ENCODE peak calls at places on chromosomes 5 and 9, in ten cellular contexts. Y is DND-41, X is fibroblast of villous mesenchyme, S is thoracic aorta, K is fibroblast of mammary gland, G is adrenal gland, L is upper lobe of right lung, Q is fibroblast of lung, J is BE2C, O is suprapubic skin. N is an unnamed sample.

GRCh38 chr5:30539004-30539634 is 654.4 kb upstream of the CDH6 start:
- DNase-seq in Y (no peak), X (no peak), S (no peak), K (no peak), G (no peak), L (peak; percentile 87), Q (peak; percentile 75), J (no peak), O (no peak), N (no peak)

GRCh38 chr5:113692466-113693204 is 179.1 kb downstream of the YTHDC2 start:
- DNase-seq in Y (no peak), X (no peak), S (no peak), K (no peak), G (no peak), L (no peak), Q (no peak), J (no peak), O (no peak), N (no peak)

GRCh38 chr5:176692835-176693476 is 45.7 kb downstream of the TSPAN17 start:
- DNase-seq in Y (no peak), X (no peak), S (no peak), K (no peak), G (no peak), L (no peak), Q (no peak), J (no peak), O (no peak), N (no peak)

GRCh38 chr5:112276996-112277395 is 142.1 kb downstream of the EPB41L4A start:
- DNase-seq in Y (no peak), X (no peak), S (no peak), K (no peak), G (no peak), L (no peak), Q (no peak), J (peak; percentile 28), O (no peak), N (no peak)

GRCh38 chr5:25554077-25554476 is 909.3 kb upstream of the CDH10 start:
- DNase-seq in Y (no peak), X (no peak), S (no peak), K (no peak), G (no peak), L (no peak), Q (no peak), J (no peak), O (no peak), N (no peak)

GRCh38 chr9:136694163-136694864 is 7.1 kb upstream of the AGPAT2 start:
- DNase-seq in Y (peak; percentile 9), X (peak; percentile 37), S (no peak), K (peak; percentile 30), G (peak; percentile 65), L (peak; percentile 90), Q (peak; percentile 31), J (peak; percentile 83), O (no peak), N (peak; percentile 20)

GRCh38 chr9:130499804-130500263 is 55.1 kb downstream of the ASS1 start:
- DNase-seq in Y (no peak), X (no peak), S (no peak), K (no peak), G (peak; percentile 31), L (no peak), Q (no peak), J (no peak), O (no peak), N (no peak)

GRCh38 chr5:142910128-142910527 is 140.0 kb downstream of the ARHGAP26 start:
- DNase-seq in Y (no peak), X (no peak), S (no peak), K (no peak), G (no peak), L (no peak), Q (no peak), J (no peak), O (no peak), N (no peak)

GRCh38 chr5:81884871-81885270 is 87.0 kb upstream of the ATG10 start:
- DNase-seq in Y (no peak), X (no peak), S (no peak), K (no peak), G (no peak), L (no peak), Q (no peak), J (no peak), O (no peak), N (no peak)

GRCh38 chr9:105694848-105695581 is 674 bp downstream of the TMEM38B start:
- DNase-seq in Y (peak; percentile 41), X (peak; percentile 56), S (peak; percentile 40), K (peak; percentile 54), G (peak; percentile 76), L (peak; percentile 86), Q (peak; percentile 49), J (peak; percentile 59), O (peak; percentile 87), N (peak; percentile 54)

GRCh38 chr9:110933350-110934001 is 104.8 kb downstream of the LPAR1 start:
- DNase-seq in Y (no peak), X (no peak), S (no peak), K (no peak), G (no peak), L (no peak), Q (no peak), J (no peak), O (no peak), N (peak; percentile 51)

GRCh38 chr5:77851229-77852067 is 75.3 kb upstream of the TBCA start:
- DNase-seq in Y (no peak), X (peak; percentile 11), S (no peak), K (peak; percentile 25), G (peak; percentile 38), L (no peak), Q (peak; percentile 53), J (peak; percentile 41), O (no peak), N (peak; percentile 30)

GRCh38 chr9:125989090-125989501 is 241.9 kb downstream of the PBX3 start:
- DNase-seq in Y (no peak), X (no peak), S (no peak), K (no peak), G (no peak), L (peak; percentile 41), Q (no peak), J (no peak), O (no peak), N (no peak)

GRCh38 chr9:94079236-94079635 is 5.0 kb upstream of the PTPDC1 start:
- DNase-seq in Y (no peak), X (no peak), S (no peak), K (no peak), G (no peak), L (no peak), Q (no peak), J (no peak), O (no peak), N (no peak)

GRCh38 chr9:85741112-85741874 is 461 bp downstream of the AGTPBP1 start:
- DNase-seq in Y (peak; percentile 51), X (no peak), S (no peak), K (peak; percentile 21), G (peak; percentile 51), L (peak; percentile 81), Q (peak; percentile 9), J (no peak), O (peak; percentile 84), N (no peak)

DNA sequence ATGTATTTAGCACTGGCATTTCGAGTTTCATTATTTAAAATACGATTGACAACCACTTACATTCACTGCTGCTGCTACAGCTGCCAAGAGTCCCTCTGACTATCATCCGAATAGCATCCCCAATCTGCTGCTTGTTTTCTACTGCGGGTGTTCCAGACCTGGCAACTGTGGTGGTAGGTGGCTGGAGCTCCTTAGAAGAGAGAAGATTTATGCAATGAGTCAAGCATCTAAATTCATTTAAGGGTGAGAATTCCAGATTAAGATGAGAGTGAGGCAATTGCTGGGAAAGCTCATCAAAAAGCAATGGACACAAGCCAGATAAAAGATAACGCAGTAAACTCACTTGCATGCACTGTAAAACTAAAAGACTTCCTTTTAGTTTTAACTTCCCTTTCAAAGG is 3.9 kb downstream of the PLK2 start:
- DNase-seq in Y (no peak), X (peak; percentile 22), S (no peak), K (no peak), G (no peak), L (no peak), Q (no peak), J (no peak), O (no peak), N (no peak)
- H3K4me3 ChIP-seq in Y (no peak overlapping the region), X (peak overlapping the region; percentile 91), S (peak overlapping the region; percentile 83), K (no peak overlapping the region), G (no peak overlapping the region), L (peak overlapping the region; percentile 80), Q (peak overlapping the region; percentile 2), J (no peak overlapping the region), O (peak overlapping the region; percentile 75), N (peak overlapping the region; percentile 10)

DNA sequence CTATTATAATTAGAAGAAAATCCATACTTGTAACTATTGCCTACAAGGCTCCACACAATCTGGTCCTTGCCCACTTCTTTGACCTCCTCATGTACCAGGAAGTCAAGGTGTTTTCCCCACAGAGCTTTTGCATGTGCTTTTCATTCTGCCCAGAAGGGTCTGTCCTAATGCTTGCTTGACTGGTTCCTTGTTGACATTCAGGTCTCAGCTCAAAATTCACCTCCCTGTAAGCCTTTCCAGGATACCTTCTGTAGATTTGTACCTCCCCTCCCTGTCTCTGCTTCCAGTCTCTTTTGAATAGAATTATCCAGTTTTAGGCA is 33.6 kb upstream of the HSD17B4 start:
- DNase-seq in Y (no peak), X (no peak), S (no peak), K (no peak), G (no peak), L (no peak), Q (no peak), J (no peak), O (no peak), N (no peak)
- TF ChIP-seq CTCF in Y (no peak), X (no peak), S (no peak), K (no peak), G (no peak), L (no peak), Q (no peak), J (no peak), O (no peak), N (no peak)

DNA sequence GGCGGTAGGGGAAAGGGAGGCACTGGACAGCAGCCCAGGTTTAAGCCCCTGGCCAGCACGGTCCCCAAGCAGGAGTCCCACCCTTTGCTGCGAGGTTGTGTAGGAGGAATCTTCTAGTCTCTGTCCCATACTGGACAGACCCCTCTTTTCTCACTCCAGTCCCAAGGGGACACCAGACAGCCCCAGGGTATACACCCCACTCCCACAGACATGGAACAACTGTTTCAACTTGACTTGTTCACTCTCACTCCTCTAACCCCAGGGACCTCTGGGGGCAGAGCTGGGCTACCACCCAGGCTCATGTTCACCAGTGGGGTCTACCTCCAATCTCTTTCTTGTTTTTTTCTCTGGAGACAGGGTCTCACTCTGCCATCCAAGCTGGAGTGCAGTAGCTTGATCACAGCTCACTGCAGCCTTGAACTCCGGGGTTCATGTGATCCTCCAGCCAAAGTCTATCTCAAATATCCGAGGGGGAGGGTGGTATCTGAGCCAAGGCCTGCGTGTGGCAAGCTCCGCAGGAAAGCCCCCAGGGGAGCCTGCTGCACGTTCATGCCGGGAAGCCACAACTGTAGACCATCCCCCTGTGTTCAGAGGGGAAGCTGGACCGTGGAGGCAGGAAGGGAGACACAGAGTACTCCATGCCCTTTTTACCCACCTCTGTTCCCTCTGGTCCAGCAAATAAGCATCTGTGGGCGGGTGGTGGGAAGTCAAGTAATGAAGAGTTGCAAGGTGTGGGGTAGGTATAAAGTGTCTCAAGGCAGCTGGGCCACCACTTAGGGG is 1.8 kb downstream of the PTGES2 start:
- DNase-seq in Y (no peak), X (no peak), S (no peak), K (no peak), G (no peak), L (no peak), Q (no peak), J (no peak), O (no peak), N (no peak)
- H3K4me3 ChIP-seq in Y (peak overlapping the region; percentile 64), X (no peak overlapping the region), S (no peak overlapping the region), K (no peak overlapping the region), G (no peak overlapping the region), L (peak overlapping the region; percentile 3), Q (no peak overlapping the region), J (peak overlapping the region; percentile 96), O (peak overlapping the region; percentile 98), N (peak overlapping the region; percentile 17)

GRCh38 chr5:178590141-178590923 is at the start of gene COL23A1:
- DNase-seq in Y (no peak), X (peak; percentile 50), S (no peak), K (peak; percentile 37), G (peak; percentile 25), L (peak; percentile 73), Q (peak; percentile 58), J (peak; percentile 82), O (no peak), N (peak; percentile 27)
- TF ChIP-seq CTCF in Y (peak; percentile 16), X (peak; percentile 70), S (peak; percentile 50), K (peak; percentile 64), G (no peak), L (peak; percentile 65), Q (peak; percentile 82), J (peak; percentile 92), O (peak; percentile 65), N (peak; percentile 70)